ENCODE peak calls at places on chromosomes 2 and 18, in five cellular contexts. One of them, this sample, is unnamed.

GRCh38 chr2:9657083-9657482 is 26.3 kb upstream of the YWHAQ start:
- DNase-seq in astrocyte of the hippocampus: no peak
- DNase-seq in AG04450: no peak
- DNase-seq in activated T-helper 1 cell treated with Interleukin-2 at 50 U/mL for 16 hours: no peak
- DNase-seq in H4: no peak
- DNase-seq in this sample: no peak

GRCh38 chr2:27977623-27978312 is 87.2 kb downstream of the BABAM2 start:
- DNase-seq in H4: peak; percentile 39
- DNase-seq in astrocyte of the hippocampus: peak; percentile 75
- DNase-seq in activated T-helper 1 cell treated with Interleukin-2 at 50 U/mL for 16 hours: no peak
- DNase-seq in AG04450: peak; percentile 80
- DNase-seq in this sample: peak; percentile 49

GRCh38 chr2:137316075-137316474 is 550.7 kb downstream of the THSD7B start:
- DNase-seq in activated T-helper 1 cell treated with Interleukin-2 at 50 U/mL for 16 hours: no peak
- DNase-seq in AG04450: no peak
- DNase-seq in H4: no peak
- DNase-seq in astrocyte of the hippocampus: no peak
- DNase-seq in this sample: no peak

GRCh38 chr2:85455552-85456090 is 37.1 kb downstream of the SH2D6 start:
- DNase-seq in astrocyte of the hippocampus: no peak
- DNase-seq in AG04450: no peak
- DNase-seq in activated T-helper 1 cell treated with Interleukin-2 at 50 U/mL for 16 hours: no peak
- DNase-seq in H4: no peak
- DNase-seq in this sample: no peak

GRCh38 chr18:63079114-63079513 is 240.5 kb downstream of the BCL2 start:
- DNase-seq in AG04450: no peak
- DNase-seq in H4: no peak
- DNase-seq in astrocyte of the hippocampus: no peak
- DNase-seq in activated T-helper 1 cell treated with Interleukin-2 at 50 U/mL for 16 hours: no peak
- DNase-seq in this sample: no peak

GRCh38 chr18:48228841-48229240 is 180.3 kb downstream of the ZBTB7C start:
- DNase-seq in H4: no peak
- DNase-seq in activated T-helper 1 cell treated with Interleukin-2 at 50 U/mL for 16 hours: no peak
- DNase-seq in AG04450: no peak
- DNase-seq in astrocyte of the hippocampus: no peak
- DNase-seq in this sample: no peak

GRCh38 chr18:72965616-72966015 is 97.8 kb upstream of the NETO1 start:
- DNase-seq in activated T-helper 1 cell treated with Interleukin-2 at 50 U/mL for 16 hours: no peak
- DNase-seq in astrocyte of the hippocampus: no peak
- DNase-seq in H4: no peak
- DNase-seq in AG04450: no peak
- DNase-seq in this sample: no peak

GRCh38 chr18:48339692-48340091 is 69.5 kb downstream of the ZBTB7C start:
- DNase-seq in activated T-helper 1 cell treated with Interleukin-2 at 50 U/mL for 16 hours: no peak
- DNase-seq in H4: no peak
- DNase-seq in AG04450: no peak
- DNase-seq in astrocyte of the hippocampus: no peak
- DNase-seq in this sample: no peak

GRCh38 chr18:11149441-11150270 is at the start of gene PIEZO2:
- DNase-seq in H4: no peak
- DNase-seq in astrocyte of the hippocampus: peak; percentile 71
- DNase-seq in activated T-helper 1 cell treated with Interleukin-2 at 50 U/mL for 16 hours: no peak
- DNase-seq in AG04450: no peak
- DNase-seq in this sample: peak; percentile 16

GRCh38 chr2:217329023-217329431 is 469.2 kb upstream of the TNP1 start:
- DNase-seq in H4: no peak
- DNase-seq in astrocyte of the hippocampus: peak; percentile 53
- DNase-seq in AG04450: no peak
- DNase-seq in activated T-helper 1 cell treated with Interleukin-2 at 50 U/mL for 16 hours: no peak
- DNase-seq in this sample: peak; percentile 11

GRCh38 chr2:96140941-96141623 is 2.8 kb upstream of the ASTL start:
- DNase-seq in AG04450: no peak
- DNase-seq in astrocyte of the hippocampus: no peak
- DNase-seq in H4: no peak
- DNase-seq in activated T-helper 1 cell treated with Interleukin-2 at 50 U/mL for 16 hours: no peak
- DNase-seq in this sample: no peak

GRCh38 chr2:209713219-209713618 is 58.4 kb upstream of the UNC80 start:
- DNase-seq in H4: no peak
- DNase-seq in AG04450: no peak
- DNase-seq in activated T-helper 1 cell treated with Interleukin-2 at 50 U/mL for 16 hours: no peak
- DNase-seq in astrocyte of the hippocampus: no peak
- DNase-seq in this sample: no peak

GRCh38 chr2:229287836-229288235 is 16.7 kb upstream of the PID1 start:
- DNase-seq in AG04450: no peak
- DNase-seq in activated T-helper 1 cell treated with Interleukin-2 at 50 U/mL for 16 hours: no peak
- DNase-seq in H4: no peak
- DNase-seq in astrocyte of the hippocampus: no peak
- DNase-seq in this sample: no peak

GRCh38 chr2:201218780-201219179 is 35.8 kb downstream of the CASP10 start:
- DNase-seq in AG04450: no peak
- DNase-seq in H4: no peak
- DNase-seq in activated T-helper 1 cell treated with Interleukin-2 at 50 U/mL for 16 hours: no peak
- DNase-seq in astrocyte of the hippocampus: no peak
- DNase-seq in this sample: no peak

GRCh38 chr18:46329736-46330246 is 225.6 kb downstream of the HAUS1 start:
- DNase-seq in astrocyte of the hippocampus: no peak
- DNase-seq in activated T-helper 1 cell treated with Interleukin-2 at 50 U/mL for 16 hours: no peak
- DNase-seq in H4: peak; percentile 33
- DNase-seq in AG04450: no peak
- DNase-seq in this sample: no peak

This sample was measured in astrocyte of the cerebellum.